ENCODE peak calls at places on chromosomes 11 and 22, in ten cellular contexts. S is heart right ventricle; O is AG04450; T is left cardiac atrium; G is NCI-H82; H is activated CD4-positive, CD25-positive, alpha-beta regulatory T cell treated with anti-CD3 and anti-CD28 coated beads, Interleukin-2, amount 50 U/mL, for 16 hours; D is stimulated activated CD8-positive, alpha-beta memory T cell treated with anti-CD3 and anti-CD28 coated beads, Interleukin-4, amount 100 ng/mL, for 24 hours; R is substantia nigra; Y is T-helper 2 cell; K is M059J. B is an unnamed sample.

GRCh38 chr11:114187173-114187572 is 109.0 kb upstream of the NNMT start:
- DNase-seq in H (no peak), S (no peak), R (no peak), T (no peak), D (no peak), K (no peak), G (no peak), O (no peak), Y (no peak), B (no peak)

GRCh38 chr11:123076484-123076883 is 14.5 kb upstream of the HSPA8 start:
- DNase-seq in T (no peak), S (no peak), O (no peak), H (no peak), Y (no peak), G (no peak), D (no peak), R (no peak), K (no peak), B (no peak)

GRCh38 chr11:10113852-10114251 is 180.2 kb downstream of the SBF2 start:
- DNase-seq in O (no peak), K (no peak), Y (no peak), H (no peak), R (no peak), G (no peak), T (no peak), D (no peak), S (no peak), B (no peak)

GRCh38 chr11:133175111-133175510 is 357.2 kb downstream of the OPCML start:
- DNase-seq in O (no peak), H (no peak), S (no peak), K (no peak), T (no peak), Y (no peak), R (no peak), D (no peak), G (no peak), B (no peak)

GRCh38 chr11:95254139-95254704 is 23.2 kb upstream of the SESN3 start:
- DNase-seq in S (peak), H (peak), K (peak), Y (peak), O (peak), G (peak), T (peak), D (peak), R (peak), B (peak)

GRCh38 chr11:5197538-5197937 is 2.9 kb downstream of the OR51V1 start:
- DNase-seq in K (peak), Y (no peak), O (peak), R (no peak), G (no peak), T (no peak), H (no peak), D (no peak), S (no peak), B (no peak)

GRCh38 chr11:65885808-65886536 is 2.3 kb downstream of the FIBP start:
- DNase-seq in D (no peak), S (no peak), G (no peak), O (no peak), Y (no peak), R (no peak), H (no peak), K (no peak), T (no peak), B (no peak)

GRCh38 chr11:11567862-11568650 is 53.7 kb downstream of the GALNT18 start:
- DNase-seq in Y (no peak), R (no peak), S (no peak), O (no peak), G (no peak), K (peak), H (no peak), T (no peak), D (no peak), B (no peak)

GRCh38 chr11:1745701-1746320 is 4.6 kb downstream of the IFITM10 start:
- DNase-seq in O (no peak), D (no peak), G (no peak), Y (no peak), T (no peak), K (no peak), R (no peak), S (no peak), H (no peak), B (no peak)

GRCh38 chr11:129580278-129580677 is 204.6 kb downstream of the BARX2 start:
- DNase-seq in K (no peak), T (no peak), R (no peak), H (no peak), G (no peak), S (no peak), Y (no peak), D (no peak), O (no peak), B (no peak)

GRCh38 chr22:37362618-37363017 is 64.7 kb downstream of the ELFN2 start:
- DNase-seq in O (peak), Y (no peak), H (no peak), T (no peak), K (no peak), D (no peak), R (no peak), S (no peak), G (no peak), B (no peak)

B was measured in epithelial cell of proximal tubule.